ENCODE peak calls at places on chromosomes 6 and 20, in nine cellular contexts. F is tibial nerve, O is lower leg skin, W is ascending aorta, N is upper lobe of right lung, H is neural crest cell, V is fibroblast of lung, S is RWPE1, X is cardiac muscle cell. U is an unnamed sample.

GRCh38 chr6:119132211-119133004 is 53.9 kb upstream of the FAM184A start:
- DNase-seq in F (no peak), O (peak), W (no peak), N (no peak), H (no peak), V (peak), S (no peak), X (peak), U (no peak)

GRCh38 chr6:24982231-24982630 is 46.5 kb upstream of the RIPOR2 start:
- DNase-seq in F (no peak), O (no peak), W (no peak), N (no peak), H (no peak), V (peak), S (no peak), X (peak), U (no peak)

GRCh38 chr20:48695255-48695654 is 132.5 kb downstream of the PREX1 start:
- DNase-seq in F (no peak), O (no peak), W (no peak), N (peak), H (no peak), V (peak), S (peak), X (no peak), U (no peak)

GRCh38 chr6:65113581-65113980 is 593.4 kb downstream of the EYS start:
- DNase-seq in F (no peak), O (no peak), W (no peak), N (no peak), H (no peak), V (peak), S (no peak), X (peak), U (no peak)

GRCh38 chr6:82836022-82836575 is 229.5 kb downstream of the UBE3D start:
- DNase-seq in F (no peak), O (no peak), W (no peak), N (no peak), H (no peak), V (no peak), S (no peak), X (no peak), U (no peak)

GRCh38 chr6:31498748-31499147 is 803 bp downstream of the MICB start:
- DNase-seq in F (no peak), O (no peak), W (no peak), N (no peak), H (no peak), V (peak), S (no peak), X (peak), U (no peak)

GRCh38 chr20:46826343-46826984 is 68.2 kb upstream of the EYA2 start:
- DNase-seq in F (no peak), O (no peak), W (no peak), N (no peak), H (no peak), V (peak), S (no peak), X (no peak), U (no peak)

GRCh38 chr6:44039191-44039719 is 88.0 kb downstream of the MRPL14 start:
- DNase-seq in F (no peak), O (peak), W (no peak), N (peak), H (no peak), V (no peak), S (no peak), X (no peak), U (no peak)

GRCh38 chr6:7467007-7467897 is 74.2 kb upstream of the DSP start:
- DNase-seq in F (no peak), O (no peak), W (no peak), N (no peak), H (no peak), V (peak), S (no peak), X (peak), U (no peak)

GRCh38 chr6:73134588-73134987 is 90.7 kb downstream of the KHDC1L start:
- DNase-seq in F (no peak), O (no peak), W (no peak), N (peak), H (peak), V (peak), S (no peak), X (peak), U (no peak)
- TF ChIP-seq CTCF in F (no peak), O (no peak), W (no peak), N (peak), H (peak), V (peak), S (no peak), X (peak), U (peak)

DNA sequence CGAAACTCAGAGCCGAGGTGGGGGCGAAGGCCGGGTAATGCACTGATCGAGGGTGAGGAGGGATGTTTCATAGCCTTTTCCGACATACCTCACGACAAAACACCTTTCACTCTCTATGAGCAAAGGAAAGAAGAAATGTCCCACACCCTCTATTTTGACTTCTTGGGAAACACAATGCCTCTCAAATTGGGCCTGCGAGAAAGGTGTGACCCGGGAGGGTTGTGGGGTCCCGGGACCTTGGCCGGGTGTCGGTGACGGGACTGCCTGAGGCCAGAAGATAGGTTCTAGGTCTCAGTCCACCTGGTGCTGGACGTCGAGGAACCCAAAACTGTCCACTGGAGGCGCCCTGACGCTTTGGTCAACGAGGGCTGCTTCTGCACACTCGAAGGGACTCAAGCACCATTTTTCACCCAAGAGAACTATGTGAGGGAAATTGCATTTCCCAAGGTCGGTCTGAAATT is 41.1 kb upstream of the OSTM1 start:
- DNase-seq in F (no peak), O (no peak), W (no peak), N (peak), H (no peak), V (peak), S (no peak), X (peak), U (no peak)
- TF ChIP-seq CTCF in F (peak), O (no peak), W (peak), N (peak), H (peak), V (peak), S (peak), X (peak), U (no peak)

GRCh38 chr6:17506531-17506930 is 93.6 kb upstream of the FAM8A1 start:
- DNase-seq in F (no peak), O (no peak), W (no peak), N (no peak), H (no peak), V (no peak), S (no peak), X (no peak), U (no peak)

GRCh38 chr6:17506962-17507361 is 93.1 kb upstream of the FAM8A1 start:
- DNase-seq in F (no peak), O (no peak), W (no peak), N (no peak), H (no peak), V (no peak), S (no peak), X (no peak), U (no peak)

GRCh38 chr6:17505767-17506280 is 94.3 kb upstream of the FAM8A1 start:
- DNase-seq in F (no peak), O (no peak), W (no peak), N (no peak), H (no peak), V (peak), S (no peak), X (peak), U (no peak)

GRCh38 chr6:17504005-17504404 is 96.1 kb upstream of the FAM8A1 start:
- DNase-seq in F (no peak), O (no peak), W (no peak), N (no peak), H (no peak), V (no peak), S (no peak), X (no peak), U (no peak)

DNA sequence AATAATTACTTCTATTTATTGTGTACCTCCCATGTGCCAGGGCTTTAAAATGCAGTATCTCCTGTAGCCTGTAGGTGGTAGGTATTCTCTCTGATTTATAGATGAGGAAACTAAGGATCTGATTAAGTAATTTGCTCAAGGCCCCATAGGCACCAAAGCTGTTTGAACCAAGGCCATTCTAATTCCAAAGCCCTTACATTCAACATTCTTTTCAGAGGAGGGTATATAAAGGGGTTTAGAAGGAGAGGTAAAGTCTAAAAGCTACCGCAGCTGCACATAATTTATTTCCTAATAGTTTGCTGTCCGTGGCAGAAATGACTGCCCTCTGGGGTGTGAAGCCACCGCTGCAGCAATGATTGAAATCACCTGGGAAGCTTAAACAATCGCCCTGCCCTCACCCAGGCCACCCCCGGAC is 95.0 kb upstream of the FAM8A1 start:
- DNase-seq in F (no peak), O (no peak), W (no peak), N (no peak), H (no peak), V (peak), S (peak), X (peak), U (no peak)
- TF ChIP-seq CTCF in F (no peak), O (no peak), W (no peak), N (peak), H (peak), V (peak), S (no peak), X (no peak), U (no peak)

DNA sequence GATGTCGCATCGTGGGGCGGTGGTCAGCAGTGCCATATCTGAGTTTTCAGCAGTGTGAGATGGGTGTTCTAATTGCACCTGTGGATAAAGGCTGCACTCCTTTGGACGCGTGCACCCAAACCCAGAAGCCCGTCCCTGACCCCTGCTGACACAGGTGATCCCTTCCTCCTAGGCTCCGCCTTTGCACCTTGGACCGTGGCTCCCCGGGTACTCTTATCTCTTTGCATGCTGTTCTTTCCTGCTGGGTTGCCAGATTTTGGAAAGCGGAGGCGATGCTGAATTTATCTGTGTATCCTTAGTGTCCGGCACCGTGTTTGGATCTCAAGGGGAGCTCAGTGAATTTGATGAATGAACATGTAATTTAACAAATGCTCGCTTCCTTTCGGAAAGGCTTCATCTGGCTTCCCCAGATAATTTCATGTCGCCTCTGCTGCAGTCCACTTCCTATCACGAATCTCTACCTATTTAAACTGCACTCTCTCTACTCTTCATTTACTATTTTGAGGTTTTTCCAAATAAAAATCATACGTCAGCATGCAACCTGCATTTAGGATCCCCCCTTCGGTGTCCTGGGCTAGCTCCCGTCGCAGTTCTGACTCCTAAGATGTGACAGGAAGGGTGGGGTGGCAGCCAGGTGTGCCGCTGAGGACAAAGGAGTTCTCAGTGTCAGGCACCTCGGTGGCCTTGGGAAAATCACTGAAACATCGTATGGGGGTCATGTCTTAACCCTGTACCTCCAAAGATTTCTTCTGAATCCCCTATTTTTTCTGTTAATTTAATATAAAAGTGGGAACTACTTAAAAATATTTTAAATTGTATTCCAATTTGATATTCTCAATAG is 753 bp upstream of the PERP start:
- DNase-seq in F (no peak), O (no peak), W (no peak), N (peak), H (no peak), V (no peak), S (peak), X (no peak), U (no peak)
- TF ChIP-seq CTCF in F (no peak), O (no peak), W (no peak), N (no peak), H (no peak), V (no peak), S (no peak), X (no peak), U (no peak)

GRCh38 chr6:143023695-143024094 is 37.0 kb upstream of the AIG1 start:
- DNase-seq in F (no peak), O (no peak), W (no peak), N (no peak), H (no peak), V (no peak), S (no peak), X (no peak), U (no peak)
- TF ChIP-seq CTCF in F (no peak), O (no peak), W (no peak), N (no peak), H (no peak), V (no peak), S (no peak), X (no peak), U (no peak)

GRCh38 chr20:57282691-57283361 is 16.4 kb upstream of the BMP7 start:
- DNase-seq in F (no peak), O (no peak), W (no peak), N (no peak), H (peak), V (no peak), S (no peak), X (no peak), U (no peak)
- TF ChIP-seq CTCF in F (no peak), O (no peak), W (no peak), N (no peak), H (no peak), V (no peak), S (no peak), X (no peak), U (no peak)

DNA sequence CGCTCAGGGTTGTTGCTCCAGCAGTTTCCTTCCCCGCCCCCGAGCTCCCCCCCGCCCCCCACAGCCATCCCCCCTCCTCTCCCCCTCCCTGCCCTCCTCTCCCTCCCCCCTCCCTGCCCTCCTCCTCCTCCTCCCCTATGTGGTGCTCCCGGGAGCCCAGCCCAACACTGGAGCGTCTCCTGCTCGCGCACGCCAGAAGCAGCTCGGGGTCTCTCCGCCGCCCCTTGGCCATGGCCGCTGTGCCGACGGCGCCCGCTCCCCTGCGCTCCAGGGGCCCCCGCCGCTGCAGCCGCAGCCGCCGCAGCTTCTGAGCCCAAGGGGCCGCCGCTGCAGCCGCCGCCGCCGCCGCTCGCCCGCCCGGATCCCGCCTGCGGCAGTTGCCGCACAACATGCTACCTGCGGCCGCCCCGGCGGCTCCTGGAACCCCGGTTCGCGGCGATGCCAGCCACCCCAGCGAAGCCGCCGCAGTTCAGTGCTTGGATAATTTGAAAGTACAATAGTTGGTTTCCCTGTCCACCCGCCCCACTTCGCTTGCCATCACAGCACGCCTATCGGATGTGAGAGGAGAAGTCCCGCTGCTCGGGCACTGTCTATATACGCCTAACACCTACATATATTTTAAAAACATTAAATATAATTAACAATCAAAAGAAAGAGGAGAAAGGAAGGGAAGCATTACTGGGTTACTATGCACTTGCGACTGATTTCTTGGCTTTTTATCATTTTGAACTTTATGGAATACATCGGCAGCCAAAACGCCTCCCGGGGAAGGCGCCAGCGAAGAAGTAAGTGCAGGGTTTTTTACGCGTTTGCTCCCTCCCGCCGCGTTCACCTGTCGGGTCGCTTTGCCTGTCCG is at the start of gene RSPO3:
- DNase-seq in F (no peak), O (peak), W (no peak), N (peak), H (peak), V (peak), S (no peak), X (peak), U (peak)
- TF ChIP-seq CTCF in F (no peak), O (no peak), W (no peak), N (no peak), H (peak), V (no peak), S (no peak), X (no peak), U (no peak)